ENCODE peak calls at places on chromosomes 13 and 19, in six cellular contexts. N is AG04450; X is stimulated activated CD4-positive, alpha-beta T cell treated with anti-CD3 and anti-CD28 coated beads, TNF-alpha, amount 100 ng/mL, for 48 hours; S is activated CD4-positive, CD25-positive, alpha-beta regulatory T cell; O is AG20443; B is EL. R is an unnamed sample.

GRCh38 chr19:19626516-19627441 is 1.2 kb downstream of the LPAR2 start:
- DNase-seq in N (no peak), X (no peak), S (no peak), O (peak), B (no peak), R (peak)

GRCh38 chr13:78309497-78310180 is 293.7 kb downstream of the POU4F1 start:
- DNase-seq in N (no peak), X (no peak), S (no peak), O (no peak), B (no peak), R (no peak)

GRCh38 chr13:114056205-114057013 is 76.0 kb downstream of the RASA3 start:
- DNase-seq in N (no peak), X (no peak), S (no peak), O (no peak), B (no peak), R (no peak)

GRCh38 chr19:42176990-42177685 is 40.3 kb downstream of the DEDD2 start:
- DNase-seq in N (peak), X (peak), S (peak), O (peak), B (peak), R (peak)

GRCh38 chr13:25715760-25716159 is 336.1 kb downstream of the SHISA2 start:
- DNase-seq in N (no peak), X (no peak), S (no peak), O (no peak), B (no peak), R (no peak)

GRCh38 chr13:53250272-53250875 is 221.8 kb downstream of the OLFM4 start:
- DNase-seq in N (peak), X (peak), S (no peak), O (peak), B (peak), R (no peak)

GRCh38 chr19:1453525-1454371 is 3.8 kb downstream of the APC2 start:
- DNase-seq in N (no peak), X (no peak), S (no peak), O (peak), B (peak), R (peak)

GRCh38 chr19:868458-869244 is 9.2 kb downstream of the CFD start:
- DNase-seq in N (no peak), X (no peak), S (no peak), O (no peak), B (no peak), R (no peak)

GRCh38 chr19:51271015-51271600 is 20.2 kb downstream of the SIGLECL1 start:
- DNase-seq in N (no peak), X (no peak), S (no peak), O (no peak), B (no peak), R (peak)

GRCh38 chr19:31974941-31975340 is 370.5 kb upstream of the ZNF507 start:
- DNase-seq in N (no peak), X (no peak), S (no peak), O (no peak), B (no peak), R (no peak)

GRCh38 chr19:45508681-45508930 is 1.3 kb downstream of the VASP start:
- DNase-seq in N (no peak), X (no peak), S (no peak), O (no peak), B (peak), R (peak)

GRCh38 chr13:28449826-28450773 is 44.8 kb downstream of the FLT1 start:
- DNase-seq in N (no peak), X (no peak), S (no peak), O (no peak), B (peak), R (no peak)

R was measured in osteoblast.